ENCODE peak calls at places on chromosome 5, in eight cellular contexts. V, S, T, E, R, O, W and G are unnamed samples.

GRCh38 chr5:56328753-56329560 is 95.8 kb upstream of the ANKRD55 start:
- DNase-seq in E (no peak), T (no peak), R (no peak), O (no peak), V (peak), W (peak), S (no peak), G (peak)

GRCh38 chr5:138929571-138929955 is 54.4 kb upstream of the LRRTM2 start:
- DNase-seq in W (no peak), E (no peak), O (no peak), V (no peak), S (no peak), R (no peak), T (no peak), G (no peak)

GRCh38 chr5:145237843-145238242 is 597.3 kb downstream of the PRELID2 start:
- DNase-seq in E (no peak), V (no peak), S (peak), R (peak), T (no peak), O (peak), W (peak), G (no peak)

GRCh38 chr5:19880430-19880829 is 107.6 kb downstream of the CDH18 start:
- DNase-seq in O (no peak), W (no peak), E (no peak), S (no peak), T (no peak), R (no peak), V (no peak), G (no peak)

GRCh38 chr5:31291323-31291854 is 97.9 kb downstream of the CDH6 start:
- DNase-seq in E (no peak), R (no peak), W (no peak), T (no peak), O (no peak), V (no peak), S (peak), G (no peak)

GRCh38 chr5:61357745-61358144 is 25.7 kb downstream of the ZSWIM6 start:
- DNase-seq in V (no peak), T (no peak), O (no peak), R (no peak), S (peak), E (no peak), W (no peak), G (no peak)

GRCh38 chr5:154302181-154302580 is 111.6 kb downstream of the GALNT10 start:
- DNase-seq in V (no peak), W (no peak), S (no peak), R (peak), E (no peak), T (peak), O (no peak), G (no peak)

GRCh38 chr5:75214928-75215327 is 21.8 kb downstream of the ANKRD31 start:
- DNase-seq in V (no peak), O (no peak), W (no peak), T (no peak), R (no peak), S (no peak), E (no peak), G (no peak)

GRCh38 chr5:105956456-105957177 is 1714.1 kb downstream of the EFNA5 start:
- DNase-seq in O (peak), T (no peak), R (no peak), E (no peak), W (no peak), V (no peak), S (no peak), G (no peak)

GRCh38 chr5:132506094-132506692 is 15.6 kb upstream of the IRF1 start:
- DNase-seq in E (no peak), S (no peak), W (no peak), O (peak), V (no peak), T (no peak), R (no peak), G (no peak)

GRCh38 chr5:1743769-1744085 is 55.9 kb downstream of the MRPL36 start:
- DNase-seq in W (no peak), O (no peak), V (no peak), S (no peak), E (peak), R (no peak), T (no peak), G (no peak)

GRCh38 chr5:168425997-168426863 is 60.0 kb upstream of the RARS1 start:
- DNase-seq in O (no peak), T (no peak), E (no peak), V (no peak), W (no peak), R (no peak), S (peak), G (no peak)

GRCh38 chr5:61318374-61318773 is 13.7 kb upstream of the ZSWIM6 start:
- DNase-seq in W (no peak), T (no peak), R (no peak), E (no peak), V (no peak), S (no peak), O (no peak), G (no peak)

GRCh38 chr5:158068964-158069363 is 210.0 kb upstream of the CLINT1 start:
- DNase-seq in T (no peak), V (no peak), O (no peak), R (no peak), W (no peak), E (no peak), S (no peak), G (no peak)